ENCODE peak calls at places on chromosome 1, in seven cellular contexts. One of them, this sample, is unnamed.

GRCh38 chr1:87826639-87827345 is 498.1 kb downstream of the LMO4 start:
- DNase-seq in cardiac muscle cell: no peak
- DNase-seq in spleen: no peak
- DNase-seq in Peyer's patch: peak; percentile 67
- DNase-seq in heart left ventricle: peak; percentile 22
- DNase-seq in stomach: no peak
- DNase-seq in endothelial cell of umbilical vein: peak; percentile 32
- DNase-seq in this sample: no peak

GRCh38 chr1:9724706-9725476 is 73.4 kb downstream of the PIK3CD start:
- DNase-seq in cardiac muscle cell: peak; percentile 69
- DNase-seq in spleen: peak; percentile 93
- DNase-seq in Peyer's patch: peak; percentile 88
- DNase-seq in heart left ventricle: peak; percentile 46
- DNase-seq in stomach: peak; percentile 65
- DNase-seq in endothelial cell of umbilical vein: peak; percentile 41
- DNase-seq in this sample: peak; percentile 45

GRCh38 chr1:53378932-53379661 is 51.2 kb upstream of the LRP8 start:
- DNase-seq in cardiac muscle cell: no peak
- DNase-seq in spleen: peak; percentile 37
- DNase-seq in Peyer's patch: peak; percentile 26
- DNase-seq in heart left ventricle: no peak
- DNase-seq in stomach: no peak
- DNase-seq in endothelial cell of umbilical vein: no peak
- DNase-seq in this sample: peak; percentile 12

GRCh38 chr1:98086796-98087195 is 166.0 kb upstream of the DPYD start:
- DNase-seq in cardiac muscle cell: no peak
- DNase-seq in spleen: no peak
- DNase-seq in Peyer's patch: no peak
- DNase-seq in heart left ventricle: no peak
- DNase-seq in stomach: no peak
- DNase-seq in endothelial cell of umbilical vein: peak; percentile 95
- DNase-seq in this sample: no peak

GRCh38 chr1:156101880-156102279 is 12.6 kb upstream of the LMNA start:
- DNase-seq in cardiac muscle cell: no peak
- DNase-seq in spleen: no peak
- DNase-seq in Peyer's patch: no peak
- DNase-seq in heart left ventricle: no peak
- DNase-seq in stomach: no peak
- DNase-seq in endothelial cell of umbilical vein: peak; percentile 45
- DNase-seq in this sample: peak; percentile 71

GRCh38 chr1:14095001-14095400 is 395.0 kb downstream of the PRDM2 start:
- DNase-seq in cardiac muscle cell: peak; percentile 46
- DNase-seq in spleen: no peak
- DNase-seq in Peyer's patch: no peak
- DNase-seq in heart left ventricle: no peak
- DNase-seq in stomach: no peak
- DNase-seq in endothelial cell of umbilical vein: no peak
- DNase-seq in this sample: no peak

GRCh38 chr1:45067806-45068205 is 55.8 kb downstream of the UROD start:
- DNase-seq in cardiac muscle cell: no peak
- DNase-seq in spleen: no peak
- DNase-seq in Peyer's patch: no peak
- DNase-seq in heart left ventricle: no peak
- DNase-seq in stomach: no peak
- DNase-seq in endothelial cell of umbilical vein: no peak
- DNase-seq in this sample: no peak

GRCh38 chr1:20882837-20883236 is 95.7 kb upstream of the HP1BP3 start:
- DNase-seq in cardiac muscle cell: no peak
- DNase-seq in spleen: no peak
- DNase-seq in Peyer's patch: no peak
- DNase-seq in heart left ventricle: no peak
- DNase-seq in stomach: no peak
- DNase-seq in endothelial cell of umbilical vein: no peak
- DNase-seq in this sample: no peak

GRCh38 chr1:35031103-35031452 is 667 bp downstream of the ZMYM6 start:
- DNase-seq in cardiac muscle cell: peak; percentile 19
- DNase-seq in spleen: peak; percentile 73
- DNase-seq in Peyer's patch: peak; percentile 58
- DNase-seq in heart left ventricle: peak; percentile 27
- DNase-seq in stomach: no peak
- DNase-seq in endothelial cell of umbilical vein: peak; percentile 73
- DNase-seq in this sample: peak; percentile 20

GRCh38 chr1:54177726-54178125 is 22.1 kb downstream of the CYB5RL start:
- DNase-seq in cardiac muscle cell: no peak
- DNase-seq in spleen: peak; percentile 50
- DNase-seq in Peyer's patch: no peak
- DNase-seq in heart left ventricle: no peak
- DNase-seq in stomach: no peak
- DNase-seq in endothelial cell of umbilical vein: no peak
- DNase-seq in this sample: no peak

GRCh38 chr1:240508950-240509349 is 103.0 kb downstream of the GREM2 start:
- DNase-seq in cardiac muscle cell: no peak
- DNase-seq in spleen: no peak
- DNase-seq in Peyer's patch: no peak
- DNase-seq in heart left ventricle: no peak
- DNase-seq in stomach: no peak
- DNase-seq in endothelial cell of umbilical vein: no peak
- DNase-seq in this sample: no peak

GRCh38 chr1:20729155-20729931 is 3.2 kb downstream of the SH2D5 start:
- DNase-seq in cardiac muscle cell: no peak
- DNase-seq in spleen: no peak
- DNase-seq in Peyer's patch: peak; percentile 44
- DNase-seq in heart left ventricle: no peak
- DNase-seq in stomach: no peak
- DNase-seq in endothelial cell of umbilical vein: no peak
- DNase-seq in this sample: peak; percentile 7

GRCh38 chr1:186806477-186806876 is 22.3 kb upstream of the PLA2G4A start:
- DNase-seq in cardiac muscle cell: peak; percentile 8
- DNase-seq in spleen: no peak
- DNase-seq in Peyer's patch: no peak
- DNase-seq in heart left ventricle: no peak
- DNase-seq in stomach: no peak
- DNase-seq in endothelial cell of umbilical vein: peak; percentile 73
- DNase-seq in this sample: no peak

GRCh38 chr1:11498956-11499824 is 20.2 kb downstream of the DISP3 start:
- DNase-seq in cardiac muscle cell: no peak
- DNase-seq in spleen: no peak
- DNase-seq in Peyer's patch: no peak
- DNase-seq in heart left ventricle: no peak
- DNase-seq in stomach: no peak
- DNase-seq in endothelial cell of umbilical vein: no peak
- DNase-seq in this sample: no peak

GRCh38 chr1:28591708-28592313 is at the start of gene RAB42:
- DNase-seq in cardiac muscle cell: peak; percentile 30
- DNase-seq in spleen: no peak
- DNase-seq in Peyer's patch: peak; percentile 62
- DNase-seq in heart left ventricle: peak; percentile 30
- DNase-seq in stomach: peak; percentile 36
- DNase-seq in endothelial cell of umbilical vein: no peak
- DNase-seq in this sample: peak; percentile 24

GRCh38 chr1:72086394-72086793 is 195.9 kb downstream of the NEGR1 start:
- DNase-seq in cardiac muscle cell: no peak
- DNase-seq in spleen: no peak
- DNase-seq in Peyer's patch: no peak
- DNase-seq in heart left ventricle: no peak
- DNase-seq in stomach: no peak
- DNase-seq in endothelial cell of umbilical vein: no peak
- DNase-seq in this sample: no peak

GRCh38 chr1:29259802-29260441 is 23.6 kb downstream of the PTPRU start:
- DNase-seq in cardiac muscle cell: peak; percentile 76
- DNase-seq in spleen: no peak
- DNase-seq in Peyer's patch: peak; percentile 58
- DNase-seq in heart left ventricle: peak; percentile 50
- DNase-seq in stomach: peak; percentile 44
- DNase-seq in endothelial cell of umbilical vein: no peak
- DNase-seq in this sample: peak; percentile 61

GRCh38 chr1:942864-943533 is 16.1 kb downstream of the NOC2L start:
- DNase-seq in cardiac muscle cell: no peak
- DNase-seq in spleen: no peak
- DNase-seq in Peyer's patch: no peak
- DNase-seq in heart left ventricle: no peak
- DNase-seq in stomach: no peak
- DNase-seq in endothelial cell of umbilical vein: no peak
- DNase-seq in this sample: no peak

GRCh38 chr1:95742591-95743089 is 508.6 kb downstream of the RWDD3 start:
- DNase-seq in cardiac muscle cell: no peak
- DNase-seq in spleen: no peak
- DNase-seq in Peyer's patch: no peak
- DNase-seq in heart left ventricle: no peak
- DNase-seq in stomach: no peak
- DNase-seq in endothelial cell of umbilical vein: no peak
- DNase-seq in this sample: no peak

GRCh38 chr1:170303034-170303433 is 157.3 kb downstream of the NTMT2 start:
- DNase-seq in cardiac muscle cell: no peak
- DNase-seq in spleen: no peak
- DNase-seq in Peyer's patch: no peak
- DNase-seq in heart left ventricle: no peak
- DNase-seq in stomach: no peak
- DNase-seq in endothelial cell of umbilical vein: no peak
- DNase-seq in this sample: no peak

GRCh38 chr1:34924759-34925555 is 4.5 kb downstream of the DLGAP3 start:
- DNase-seq in cardiac muscle cell: peak; percentile 91
- DNase-seq in spleen: no peak
- DNase-seq in Peyer's patch: no peak
- DNase-seq in heart left ventricle: peak; percentile 80
- DNase-seq in stomach: peak; percentile 46
- DNase-seq in endothelial cell of umbilical vein: peak; percentile 41
- DNase-seq in this sample: peak; percentile 74

GRCh38 chr1:204359131-204359473 is 627 bp downstream of the PLEKHA6 start:
- DNase-seq in cardiac muscle cell: no peak
- DNase-seq in spleen: no peak
- DNase-seq in Peyer's patch: no peak
- DNase-seq in heart left ventricle: no peak
- DNase-seq in stomach: no peak
- DNase-seq in endothelial cell of umbilical vein: no peak
- DNase-seq in this sample: no peak

GRCh38 chr1:94757931-94758330 is 62.2 kb upstream of the SLC44A3 start:
- DNase-seq in cardiac muscle cell: no peak
- DNase-seq in spleen: no peak
- DNase-seq in Peyer's patch: no peak
- DNase-seq in heart left ventricle: peak; percentile 68
- DNase-seq in stomach: no peak
- DNase-seq in endothelial cell of umbilical vein: no peak
- DNase-seq in this sample: no peak

GRCh38 chr1:184604152-184604900 is 150.3 kb downstream of the EDEM3 start:
- DNase-seq in cardiac muscle cell: no peak
- DNase-seq in spleen: no peak
- DNase-seq in Peyer's patch: no peak
- DNase-seq in heart left ventricle: no peak
- DNase-seq in stomach: no peak
- DNase-seq in endothelial cell of umbilical vein: no peak
- DNase-seq in this sample: no peak

GRCh38 chr1:3864884-3865283 is 7.6 kb downstream of the DFFB start:
- DNase-seq in cardiac muscle cell: no peak
- DNase-seq in spleen: no peak
- DNase-seq in Peyer's patch: no peak
- DNase-seq in heart left ventricle: no peak
- DNase-seq in stomach: no peak
- DNase-seq in endothelial cell of umbilical vein: no peak
- DNase-seq in this sample: no peak

GRCh38 chr1:44636711-44637589 is 37.3 kb downstream of the TMEM53 start:
- DNase-seq in cardiac muscle cell: no peak
- DNase-seq in spleen: no peak
- DNase-seq in Peyer's patch: no peak
- DNase-seq in heart left ventricle: no peak
- DNase-seq in stomach: no peak
- DNase-seq in endothelial cell of umbilical vein: no peak
- DNase-seq in this sample: peak; percentile 26

GRCh38 chr1:64983110-64983509 is 16.8 kb upstream of the JAK1 start:
- DNase-seq in cardiac muscle cell: peak; percentile 12
- DNase-seq in spleen: no peak
- DNase-seq in Peyer's patch: no peak
- DNase-seq in heart left ventricle: no peak
- DNase-seq in stomach: no peak
- DNase-seq in endothelial cell of umbilical vein: no peak
- DNase-seq in this sample: no peak
- H3K4me1 ChIP-seq in cardiac muscle cell: no peaks in the 10 kb centered on the region
- H3K4me1 ChIP-seq in spleen: no peaks in the 10 kb centered on the region
- H3K4me1 ChIP-seq in Peyer's patch: no peaks in the 10 kb centered on the region
- H3K4me1 ChIP-seq in heart left ventricle: no peaks in the 10 kb centered on the region
- H3K4me1 ChIP-seq in stomach: no peaks in the 10 kb centered on the region
- H3K4me1 ChIP-seq in endothelial cell of umbilical vein: no peaks in the 10 kb centered on the region
- H3K4me1 ChIP-seq in this sample: peaks cover 13% of the 10 kb centered on the region

DNA sequence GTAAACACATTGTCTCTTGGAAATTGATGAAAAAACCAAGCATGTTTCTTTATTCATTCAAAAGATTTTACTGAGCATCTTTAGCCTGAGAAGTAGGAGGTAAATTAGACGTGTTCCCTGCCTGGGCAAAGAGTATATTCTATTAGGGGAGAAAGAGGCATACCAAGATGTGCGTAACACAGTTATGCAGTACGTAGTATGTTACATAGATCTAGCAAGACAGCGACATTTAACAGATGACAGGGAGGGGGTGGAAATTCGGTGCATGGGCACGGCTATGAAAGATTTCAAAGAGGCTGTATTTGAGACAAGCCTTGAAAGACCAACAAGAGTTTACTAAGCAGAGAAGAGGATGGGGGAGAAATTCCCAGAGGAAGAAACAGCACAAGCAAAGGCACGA is 85.0 kb downstream of the TM2D1 start:
- DNase-seq in cardiac muscle cell: no peak
- DNase-seq in spleen: no peak
- DNase-seq in Peyer's patch: no peak
- DNase-seq in heart left ventricle: no peak
- DNase-seq in stomach: no peak
- DNase-seq in endothelial cell of umbilical vein: no peak
- DNase-seq in this sample: no peak
- TF ChIP-seq CTCF in cardiac muscle cell: no peak
- TF ChIP-seq CTCF in spleen: no peak
- TF ChIP-seq CTCF in Peyer's patch: no peak
- TF ChIP-seq CTCF in heart left ventricle: no peak
- TF ChIP-seq CTCF in stomach: no peak
- TF ChIP-seq CTCF in endothelial cell of umbilical vein: no peak
- TF ChIP-seq CTCF in this sample: no peak

DNA sequence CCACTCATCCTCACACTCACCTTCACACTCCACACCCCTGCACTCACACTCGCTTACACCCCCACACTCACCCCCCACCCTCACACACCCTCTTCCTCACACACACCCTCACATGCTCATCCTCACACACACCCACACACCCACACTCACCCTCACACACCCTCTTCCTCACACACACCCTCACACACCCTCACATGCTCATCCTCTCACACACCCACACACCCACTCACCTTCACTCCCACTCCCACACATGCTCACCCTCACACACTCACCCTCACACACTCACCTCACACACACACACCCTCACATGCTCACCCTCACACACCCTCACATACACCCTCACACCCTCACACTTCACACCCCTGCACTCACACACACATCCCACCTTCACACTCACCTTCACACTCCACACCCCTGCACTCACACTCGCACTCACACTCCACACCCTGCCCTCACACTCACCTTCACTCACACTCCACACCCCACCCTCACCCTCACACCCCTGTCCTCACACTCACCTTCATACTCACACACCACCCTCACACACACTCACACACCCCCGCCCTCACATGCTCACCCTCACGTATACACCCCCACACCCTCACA is 42.6 kb upstream of the EDN2 start:
- DNase-seq in cardiac muscle cell: no peak
- DNase-seq in spleen: peak; percentile 9
- DNase-seq in Peyer's patch: no peak
- DNase-seq in heart left ventricle: no peak
- DNase-seq in stomach: no peak
- DNase-seq in endothelial cell of umbilical vein: no peak
- DNase-seq in this sample: no peak
- H3K4me1 ChIP-seq in cardiac muscle cell: peaks cover 1% of the 10 kb centered on the region
- H3K4me1 ChIP-seq in spleen: no peaks in the 10 kb centered on the region
- H3K4me1 ChIP-seq in Peyer's patch: no peaks in the 10 kb centered on the region
- H3K4me1 ChIP-seq in heart left ventricle: no peaks in the 10 kb centered on the region
- H3K4me1 ChIP-seq in stomach: no peaks in the 10 kb centered on the region
- H3K4me1 ChIP-seq in endothelial cell of umbilical vein: no peaks in the 10 kb centered on the region
- H3K4me1 ChIP-seq in this sample: no peaks in the 10 kb centered on the region

GRCh38 chr1:108327534-108328462 is 83.9 kb upstream of the NBPF4 start:
- DNase-seq in cardiac muscle cell: no peak
- DNase-seq in spleen: no peak
- DNase-seq in Peyer's patch: no peak
- DNase-seq in heart left ventricle: no peak
- DNase-seq in stomach: no peak
- DNase-seq in endothelial cell of umbilical vein: no peak
- DNase-seq in this sample: no peak
- TF ChIP-seq CTCF in cardiac muscle cell: no peak
- TF ChIP-seq CTCF in spleen: no peak
- TF ChIP-seq CTCF in Peyer's patch: no peak
- TF ChIP-seq CTCF in heart left ventricle: no peak
- TF ChIP-seq CTCF in stomach: no peak
- TF ChIP-seq CTCF in endothelial cell of umbilical vein: no peak
- TF ChIP-seq CTCF in this sample: no peak